ENCODE peak calls at places on chromosomes 7 and 10, in ten cellular contexts. D is GM12865, F is Panc1, K is esophagus squamous epithelium, A is neural progenitor cell, L is fibroblast of lung, S is tibial nerve, O is A549, V is foreskin fibroblast, T is retinal pigment epithelial cell. E is an unnamed sample.

GRCh38 chr10:77637986-77638765 is 568 bp upstream of the KCNMA1 start:
- DNase-seq in D (no peak), F (no peak), K (no peak), A (peak), L (peak), S (no peak), O (peak), V (peak), T (no peak), E (no peak)

GRCh38 chr7:28435732-28436378 is 23.5 kb downstream of the CREB5 start:
- DNase-seq in D (peak), F (no peak), K (no peak), A (no peak), L (no peak), S (no peak), O (no peak), V (no peak), T (no peak), E (no peak)

GRCh38 chr7:70808876-70809275 is 323.1 kb upstream of the GALNT17 start:
- DNase-seq in D (peak), F (no peak), K (no peak), A (no peak), L (no peak), S (no peak), O (no peak), V (no peak), T (no peak), E (peak)

GRCh38 chr10:114043532-114044250 is at the start of gene ADRB1:
- DNase-seq in D (peak), F (no peak), K (peak), A (peak), L (peak), S (peak), O (peak), V (peak), T (no peak), E (peak)

GRCh38 chr7:15305002-15305600 is 256.7 kb downstream of the AGMO start:
- DNase-seq in D (peak), F (peak), K (no peak), A (peak), L (peak), S (peak), O (peak), V (peak), T (peak), E (no peak)

GRCh38 chr7:55591282-55591931 is 19.1 kb upstream of the VOPP1 start:
- DNase-seq in D (no peak), F (no peak), K (no peak), A (no peak), L (no peak), S (no peak), O (peak), V (no peak), T (no peak), E (no peak)

GRCh38 chr7:82444220-82445049 is 858 bp upstream of the CACNA2D1 start:
- DNase-seq in D (peak), F (peak), K (no peak), A (peak), L (no peak), S (no peak), O (peak), V (no peak), T (no peak), E (no peak)

GRCh38 chr7:17770710-17771375 is 169.5 kb downstream of the SNX13 start:
- DNase-seq in D (no peak), F (no peak), K (no peak), A (no peak), L (no peak), S (no peak), O (no peak), V (no peak), T (no peak), E (no peak)

GRCh38 chr7:41916450-41916927 is 213.6 kb upstream of the INHBA start:
- DNase-seq in D (no peak), F (peak), K (no peak), A (no peak), L (peak), S (no peak), O (peak), V (peak), T (peak), E (no peak)

GRCh38 chr7:103989200-103989784 is at the start of gene RELN:
- DNase-seq in D (no peak), F (no peak), K (no peak), A (peak), L (peak), S (no peak), O (no peak), V (no peak), T (no peak), E (no peak)

GRCh38 chr7:137978464-137979237 is 23.2 kb downstream of the CREB3L2 start:
- DNase-seq in D (no peak), F (peak), K (no peak), A (no peak), L (peak), S (peak), O (peak), V (peak), T (peak), E (no peak)

GRCh38 chr7:101123703-101124068 is 3.2 kb upstream of the SERPINE1 start:
- DNase-seq in D (no peak), F (no peak), K (no peak), A (no peak), L (no peak), S (no peak), O (no peak), V (no peak), T (no peak), E (no peak)

GRCh38 chr10:78424721-78425120 is 391.1 kb downstream of the RPS24 start:
- DNase-seq in D (peak), F (no peak), K (no peak), A (peak), L (no peak), S (no peak), O (no peak), V (no peak), T (no peak), E (no peak)

GRCh38 chr7:114761973-114762372 is 159.9 kb upstream of the MDFIC start:
- DNase-seq in D (no peak), F (no peak), K (no peak), A (no peak), L (no peak), S (no peak), O (no peak), V (no peak), T (no peak), E (no peak)

GRCh38 chr7:27745064-27745583 is 5.2 kb downstream of the TAX1BP1 start:
- DNase-seq in D (peak), F (peak), K (no peak), A (peak), L (peak), S (no peak), O (peak), V (peak), T (no peak), E (no peak)

GRCh38 chr10:124740374-124741280 is 3.6 kb downstream of the FAM53B start:
- DNase-seq in D (peak), F (no peak), K (no peak), A (peak), L (peak), S (no peak), O (no peak), V (peak), T (no peak), E (no peak)

GRCh38 chr7:78039791-78040776 is 241.5 kb downstream of the PHTF2 start:
- DNase-seq in D (peak), F (no peak), K (no peak), A (peak), L (no peak), S (no peak), O (peak), V (no peak), T (peak), E (peak)

GRCh38 chr10:120945801-120946302 is 94.7 kb downstream of the WDR11 start:
- DNase-seq in D (no peak), F (no peak), K (no peak), A (no peak), L (peak), S (no peak), O (no peak), V (peak), T (peak), E (no peak)

GRCh38 chr10:29554660-29555059 is 80.1 kb downstream of the SVIL start:
- DNase-seq in D (no peak), F (no peak), K (no peak), A (peak), L (peak), S (no peak), O (no peak), V (peak), T (no peak), E (no peak)

GRCh38 chr7:120869700-120870099 is 11.8 kb upstream of the TSPAN12 start:
- DNase-seq in D (peak), F (no peak), K (no peak), A (no peak), L (no peak), S (no peak), O (no peak), V (no peak), T (no peak), E (no peak)

GRCh38 chr7:21548491-21548890 is 5.7 kb downstream of the DNAH11 start:
- DNase-seq in D (no peak), F (no peak), K (no peak), A (no peak), L (no peak), S (no peak), O (no peak), V (no peak), T (no peak), E (no peak)

GRCh38 chr7:155803418-155804376 is 8.6 kb downstream of the SHH start:
- DNase-seq in D (peak), F (no peak), K (no peak), A (peak), L (peak), S (no peak), O (no peak), V (no peak), T (no peak), E (no peak)

GRCh38 chr10:107163086-107163880 is 1.2 kb downstream of the SORCS1 start:
- DNase-seq in D (no peak), F (no peak), K (no peak), A (peak), L (no peak), S (no peak), O (no peak), V (no peak), T (no peak), E (no peak)

GRCh38 chr10:43979551-43979950 is 330.9 kb upstream of the ZNF32 start:
- DNase-seq in D (no peak), F (no peak), K (no peak), A (no peak), L (no peak), S (no peak), O (no peak), V (no peak), T (no peak), E (no peak)

GRCh38 chr10:69745698-69746097 is 56.0 kb upstream of the COL13A1 start:
- DNase-seq in D (peak), F (no peak), K (no peak), A (no peak), L (no peak), S (no peak), O (no peak), V (no peak), T (no peak), E (peak)

GRCh38 chr7:2953099-2953498 is 90.6 kb downstream of the CARD11 start:
- DNase-seq in D (no peak), F (no peak), K (no peak), A (no peak), L (peak), S (no peak), O (no peak), V (no peak), T (no peak), E (no peak)

GRCh38 chr10:5461201-5461585 is 38.2 kb downstream of the CALML5 start:
- DNase-seq in D (no peak), F (no peak), K (no peak), A (no peak), L (no peak), S (peak), O (no peak), V (no peak), T (no peak), E (no peak)

GRCh38 chr10:78508955-78509354 is 475.3 kb downstream of the RPS24 start:
- DNase-seq in D (no peak), F (no peak), K (no peak), A (no peak), L (no peak), S (no peak), O (no peak), V (no peak), T (no peak), E (no peak)

GRCh38 chr10:48257407-48257961 is 17.0 kb downstream of the FRMPD2 start:
- DNase-seq in D (no peak), F (no peak), K (no peak), A (no peak), L (no peak), S (no peak), O (no peak), V (no peak), T (no peak), E (no peak)

GRCh38 chr10:124325998-124326636 is 92.6 kb downstream of the OAT start:
- DNase-seq in D (no peak), F (no peak), K (no peak), A (no peak), L (no peak), S (no peak), O (no peak), V (no peak), T (no peak), E (no peak)

GRCh38 chr10:70681731-70682005 is 9.4 kb downstream of the ADAMTS14 start:
- DNase-seq in D (no peak), F (no peak), K (no peak), A (no peak), L (no peak), S (no peak), O (no peak), V (no peak), T (no peak), E (no peak)

GRCh38 chr10:12214763-12215218 is 18.8 kb downstream of the CDC123 start:
- DNase-seq in D (peak), F (no peak), K (no peak), A (peak), L (peak), S (no peak), O (peak), V (peak), T (no peak), E (no peak)

GRCh38 chr10:105358911-105359310 is 717.8 kb downstream of the SORCS3 start:
- DNase-seq in D (no peak), F (no peak), K (no peak), A (no peak), L (peak), S (no peak), O (no peak), V (peak), T (no peak), E (no peak)

GRCh38 chr10:125548878-125549277 is 134.1 kb downstream of the TEX36 start:
- DNase-seq in D (no peak), F (no peak), K (no peak), A (no peak), L (no peak), S (no peak), O (no peak), V (no peak), T (no peak), E (no peak)

GRCh38 chr7:130180571-130180971 is 24.6 kb downstream of the TMEM209 start:
- DNase-seq in D (no peak), F (peak), K (no peak), A (no peak), L (peak), S (no peak), O (no peak), V (no peak), T (no peak), E (no peak)

GRCh38 chr7:52782348-52782747 is 253.1 kb upstream of the POM121L12 start:
- DNase-seq in D (no peak), F (no peak), K (no peak), A (no peak), L (no peak), S (no peak), O (no peak), V (no peak), T (no peak), E (no peak)

GRCh38 chr7:135375908-135376699 is 133.8 kb downstream of the CNOT4 start:
- DNase-seq in D (no peak), F (no peak), K (no peak), A (no peak), L (peak), S (no peak), O (no peak), V (no peak), T (no peak), E (no peak)

GRCh38 chr10:98256692-98257091 is 11.3 kb downstream of the LOXL4 start:
- DNase-seq in D (no peak), F (no peak), K (no peak), A (no peak), L (no peak), S (no peak), O (no peak), V (no peak), T (no peak), E (no peak)

GRCh38 chr7:132603241-132603789 is 27.0 kb upstream of the PLXNA4 start:
- DNase-seq in D (no peak), F (no peak), K (no peak), A (peak), L (no peak), S (no peak), O (no peak), V (no peak), T (no peak), E (no peak)
- TF ChIP-seq CTCF in D (no peak), F (no peak), K (no peak), A (no peak), L (no peak), S (no peak), O (no peak), V (no peak), T (no peak), E (no peak)

DNA sequence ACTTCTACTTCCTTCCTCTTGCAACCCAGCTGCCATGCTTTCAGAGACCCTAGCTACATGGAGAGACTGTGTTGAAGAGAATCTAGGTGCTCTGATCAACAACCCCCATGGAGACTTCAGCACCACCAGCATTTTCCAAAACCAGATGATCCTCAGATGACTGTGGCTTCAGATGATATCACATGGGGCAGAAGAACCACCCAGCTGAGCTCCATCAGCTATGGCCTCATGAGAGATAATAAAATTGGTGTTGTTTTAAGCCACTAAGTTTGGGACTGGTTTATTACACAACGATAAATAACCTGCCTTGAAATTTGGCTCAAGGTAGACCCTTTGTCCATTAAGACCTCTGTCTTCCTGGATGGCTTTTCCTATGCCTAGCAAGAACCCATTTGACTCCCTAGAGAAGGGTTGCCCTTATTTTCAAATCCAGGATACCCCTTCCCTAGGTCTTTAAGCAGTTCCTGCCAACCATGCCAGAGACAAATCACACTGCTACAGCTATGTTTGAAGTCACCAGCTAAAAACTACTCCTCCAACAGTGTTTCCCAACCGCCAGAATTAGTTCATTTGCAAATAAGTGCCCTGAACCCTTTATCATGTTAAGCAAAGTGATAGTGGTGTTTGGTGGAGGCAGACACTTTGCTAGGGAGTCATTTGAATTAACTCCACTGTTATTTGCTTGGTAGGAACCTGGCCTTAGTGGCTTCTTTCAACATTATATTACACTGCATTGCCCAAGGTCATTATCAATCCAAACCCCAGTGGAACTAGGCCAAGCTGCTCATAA is 136.9 kb upstream of the PALS2 start:
- DNase-seq in D (no peak), F (no peak), K (no peak), A (no peak), L (no peak), S (no peak), O (no peak), V (no peak), T (no peak), E (no peak)
- H3K4me3 ChIP-seq in D (no peak), F (no peak), K (no peak), A (no peak), L (no peak), S (no peak), O (no peak), V (no peak), T (no peak), E (no peak)

GRCh38 chr7:44308741-44309270 is 16.6 kb downstream of the CAMK2B start:
- DNase-seq in D (no peak), F (no peak), K (no peak), A (peak), L (no peak), S (no peak), O (no peak), V (no peak), T (no peak), E (no peak)

GRCh38 chr7:44305564-44306507 is 19.6 kb downstream of the CAMK2B start:
- DNase-seq in D (no peak), F (no peak), K (no peak), A (no peak), L (no peak), S (no peak), O (no peak), V (no peak), T (no peak), E (no peak)

GRCh38 chr7:44307905-44308740 is 17.3 kb downstream of the CAMK2B start:
- DNase-seq in D (no peak), F (no peak), K (no peak), A (no peak), L (no peak), S (no peak), O (no peak), V (no peak), T (no peak), E (no peak)

GRCh38 chr7:44306608-44307007 is 18.8 kb downstream of the CAMK2B start:
- DNase-seq in D (no peak), F (no peak), K (no peak), A (no peak), L (no peak), S (no peak), O (no peak), V (no peak), T (no peak), E (no peak)

DNA sequence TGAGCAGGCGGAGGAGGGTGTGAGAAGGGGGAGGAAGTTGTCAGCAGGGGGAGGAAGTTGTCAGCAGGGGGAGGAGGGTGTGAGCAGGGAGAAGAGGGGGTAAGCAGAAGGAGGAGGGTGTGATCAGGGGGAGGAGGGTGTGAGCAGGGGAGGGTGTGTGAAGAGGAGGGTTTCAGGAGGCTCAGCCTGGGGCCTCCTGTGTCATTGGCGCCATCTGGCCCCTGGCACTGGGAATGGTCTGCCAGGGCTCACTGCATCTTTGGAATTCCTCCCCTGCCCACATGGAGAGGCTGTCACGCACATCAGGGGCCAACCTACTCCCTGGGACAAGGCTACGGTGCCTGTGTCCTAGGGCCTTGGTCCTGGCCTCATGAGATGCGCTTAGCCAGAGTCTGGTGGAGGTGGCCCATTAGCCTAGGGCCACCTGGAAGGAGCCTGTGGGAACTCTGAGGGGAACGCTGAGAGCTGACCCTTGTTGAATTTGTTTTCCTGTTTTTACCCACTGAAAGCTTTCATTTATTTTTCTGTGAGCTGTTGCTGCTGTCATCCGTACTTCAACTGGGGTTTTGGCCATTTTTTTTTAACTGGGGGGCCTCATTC is 18.0 kb downstream of the CAMK2B start:
- DNase-seq in D (peak), F (peak), K (no peak), A (peak), L (peak), S (no peak), O (peak), V (peak), T (peak), E (no peak)
- TF ChIP-seq CTCF in D (peak), F (peak), K (no peak), A (peak), L (peak), S (no peak), O (peak), V (peak), T (peak), E (peak)

DNA sequence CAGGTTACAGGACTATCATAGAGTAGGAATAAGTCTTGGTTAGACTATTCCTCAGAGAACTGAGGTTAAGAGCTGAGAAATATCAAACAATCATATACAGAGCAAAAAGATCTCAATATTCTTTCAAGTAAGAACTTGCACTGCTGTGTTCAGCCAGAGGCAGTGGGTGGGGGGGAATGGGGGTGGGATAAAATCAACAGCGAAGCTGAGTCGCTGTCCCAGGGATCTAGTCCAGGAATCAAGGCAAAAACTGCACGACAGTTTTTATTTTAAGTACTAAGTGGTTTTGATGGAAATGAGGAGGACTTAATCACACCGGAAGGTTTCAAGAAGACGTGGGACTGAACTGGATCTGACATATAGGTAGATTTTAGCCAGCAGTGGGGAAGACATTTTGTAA is 159.1 kb downstream of the SRPK2 start:
- DNase-seq in D (no peak), F (no peak), K (no peak), A (no peak), L (no peak), S (no peak), O (no peak), V (no peak), T (no peak), E (no peak)
- H3K4me3 ChIP-seq in D (no peak), F (no peak), K (no peak), A (no peak), L (no peak), S (no peak), O (no peak), V (no peak), T (no peak), E (no peak)

GRCh38 chr7:80047856-80048459 is 86.7 kb upstream of the GNAI1 start:
- DNase-seq in D (no peak), F (no peak), K (no peak), A (no peak), L (no peak), S (no peak), O (peak), V (no peak), T (no peak), E (no peak)
- TF ChIP-seq CTCF in D (no peak), F (peak), K (no peak), A (peak), L (no peak), S (no peak), O (peak), V (peak), T (no peak), E (no peak)